ENCODE peak calls at places on chromosome 11, in six cellular contexts. One of them, this sample, is unnamed.

GRCh38 chr11:23423119-23423518 is 562.8 kb upstream of the CCDC179 start:
- DNase-seq in astrocyte of the spinal cord: peak
- DNase-seq in MM.1S: no peak
- DNase-seq in ELR: peak
- DNase-seq in neural crest cell: no peak
- DNase-seq in Kasumi-1: no peak
- DNase-seq in this sample: no peak

GRCh38 chr11:110035339-110035738 is 57.9 kb upstream of the ZC3H12C start:
- DNase-seq in astrocyte of the spinal cord: no peak
- DNase-seq in MM.1S: no peak
- DNase-seq in ELR: no peak
- DNase-seq in neural crest cell: no peak
- DNase-seq in Kasumi-1: no peak
- DNase-seq in this sample: no peak

GRCh38 chr11:66322732-66323427 is 6.0 kb upstream of the CD248 start:
- DNase-seq in astrocyte of the spinal cord: no peak
- DNase-seq in MM.1S: no peak
- DNase-seq in ELR: no peak
- DNase-seq in neural crest cell: no peak
- DNase-seq in Kasumi-1: no peak
- DNase-seq in this sample: no peak

GRCh38 chr11:126808851-126809250 is 191.7 kb downstream of the KIRREL3 start:
- DNase-seq in astrocyte of the spinal cord: peak
- DNase-seq in MM.1S: no peak
- DNase-seq in ELR: no peak
- DNase-seq in neural crest cell: no peak
- DNase-seq in Kasumi-1: no peak
- DNase-seq in this sample: no peak

GRCh38 chr11:4496555-4497248 is 14.3 kb downstream of the OR52K1 start:
- DNase-seq in astrocyte of the spinal cord: no peak
- DNase-seq in MM.1S: no peak
- DNase-seq in ELR: no peak
- DNase-seq in neural crest cell: no peak
- DNase-seq in Kasumi-1: no peak
- DNase-seq in this sample: no peak

GRCh38 chr11:15097411-15097810 is 17.3 kb upstream of the INSC start:
- DNase-seq in astrocyte of the spinal cord: no peak
- DNase-seq in MM.1S: no peak
- DNase-seq in ELR: peak
- DNase-seq in neural crest cell: no peak
- DNase-seq in Kasumi-1: no peak
- DNase-seq in this sample: no peak

GRCh38 chr11:44343778-44344424 is 34.0 kb upstream of the ALX4 start:
- DNase-seq in astrocyte of the spinal cord: no peak
- DNase-seq in MM.1S: no peak
- DNase-seq in ELR: no peak
- DNase-seq in neural crest cell: no peak
- DNase-seq in Kasumi-1: no peak
- DNase-seq in this sample: no peak

GRCh38 chr11:76209956-76210885 is 3.9 kb upstream of the WNT11 start:
- DNase-seq in astrocyte of the spinal cord: peak
- DNase-seq in MM.1S: peak
- DNase-seq in ELR: peak
- DNase-seq in neural crest cell: peak
- DNase-seq in Kasumi-1: peak
- DNase-seq in this sample: no peak

GRCh38 chr11:75029836-75030631 is 41.3 kb downstream of the NEU3 start:
- DNase-seq in astrocyte of the spinal cord: no peak
- DNase-seq in MM.1S: no peak
- DNase-seq in ELR: peak
- DNase-seq in neural crest cell: no peak
- DNase-seq in Kasumi-1: no peak
- DNase-seq in this sample: no peak

GRCh38 chr11:8040261-8040920 is 40.6 kb upstream of the TUB start:
- DNase-seq in astrocyte of the spinal cord: no peak
- DNase-seq in MM.1S: no peak
- DNase-seq in ELR: no peak
- DNase-seq in neural crest cell: no peak
- DNase-seq in Kasumi-1: no peak
- DNase-seq in this sample: no peak

GRCh38 chr11:128415539-128415938 is 171.8 kb downstream of the ETS1 start:
- DNase-seq in astrocyte of the spinal cord: peak
- DNase-seq in MM.1S: peak
- DNase-seq in ELR: peak
- DNase-seq in neural crest cell: no peak
- DNase-seq in Kasumi-1: no peak
- DNase-seq in this sample: no peak

GRCh38 chr11:44561275-44561781 is 4.1 kb upstream of the CD82 start:
- DNase-seq in astrocyte of the spinal cord: no peak
- DNase-seq in MM.1S: no peak
- DNase-seq in ELR: peak
- DNase-seq in neural crest cell: no peak
- DNase-seq in Kasumi-1: no peak
- DNase-seq in this sample: no peak

GRCh38 chr11:9535189-9535781 is 38.2 kb upstream of the WEE1 start:
- DNase-seq in astrocyte of the spinal cord: no peak
- DNase-seq in MM.1S: peak
- DNase-seq in ELR: peak
- DNase-seq in neural crest cell: peak
- DNase-seq in Kasumi-1: peak
- DNase-seq in this sample: peak

GRCh38 chr11:96778272-96778671 is 388.5 kb downstream of the JRKL start:
- DNase-seq in astrocyte of the spinal cord: no peak
- DNase-seq in MM.1S: no peak
- DNase-seq in ELR: no peak
- DNase-seq in neural crest cell: no peak
- DNase-seq in Kasumi-1: no peak
- DNase-seq in this sample: no peak

GRCh38 chr11:34148504-34149165 is 43.2 kb downstream of the NAT10 start:
- DNase-seq in astrocyte of the spinal cord: no peak
- DNase-seq in MM.1S: no peak
- DNase-seq in ELR: no peak
- DNase-seq in neural crest cell: peak
- DNase-seq in Kasumi-1: no peak
- DNase-seq in this sample: no peak

GRCh38 chr11:36186340-36186739 is 102.9 kb downstream of the COMMD9 start:
- DNase-seq in astrocyte of the spinal cord: peak
- DNase-seq in MM.1S: no peak
- DNase-seq in ELR: no peak
- DNase-seq in neural crest cell: no peak
- DNase-seq in Kasumi-1: no peak
- DNase-seq in this sample: no peak

GRCh38 chr11:78828582-78829520 is 254.2 kb upstream of the NARS2 start:
- DNase-seq in astrocyte of the spinal cord: no peak
- DNase-seq in MM.1S: no peak
- DNase-seq in ELR: no peak
- DNase-seq in neural crest cell: no peak
- DNase-seq in Kasumi-1: no peak
- DNase-seq in this sample: no peak

GRCh38 chr11:19828382-19829108 is 115.9 kb downstream of the NAV2 start:
- DNase-seq in astrocyte of the spinal cord: no peak
- DNase-seq in MM.1S: no peak
- DNase-seq in ELR: no peak
- DNase-seq in neural crest cell: no peak
- DNase-seq in Kasumi-1: no peak
- DNase-seq in this sample: peak

GRCh38 chr11:114562166-114562916 is 2.7 kb upstream of the NXPE1 start:
- DNase-seq in astrocyte of the spinal cord: peak
- DNase-seq in MM.1S: no peak
- DNase-seq in ELR: no peak
- DNase-seq in neural crest cell: no peak
- DNase-seq in Kasumi-1: no peak
- DNase-seq in this sample: no peak

GRCh38 chr11:134412508-134413333 is 679 bp upstream of the B3GAT1 start:
- DNase-seq in astrocyte of the spinal cord: no peak
- DNase-seq in MM.1S: no peak
- DNase-seq in ELR: no peak
- DNase-seq in neural crest cell: peak
- DNase-seq in Kasumi-1: no peak
- DNase-seq in this sample: no peak

GRCh38 chr11:6862961-6863360 is at the start of gene OR10A2:
- DNase-seq in astrocyte of the spinal cord: peak
- DNase-seq in MM.1S: no peak
- DNase-seq in ELR: no peak
- DNase-seq in neural crest cell: no peak
- DNase-seq in Kasumi-1: no peak
- DNase-seq in this sample: no peak

GRCh38 chr11:78149646-78150045 is 10.2 kb upstream of the ALG8 start:
- DNase-seq in astrocyte of the spinal cord: peak
- DNase-seq in MM.1S: no peak
- DNase-seq in ELR: peak
- DNase-seq in neural crest cell: no peak
- DNase-seq in Kasumi-1: peak
- DNase-seq in this sample: no peak

GRCh38 chr11:68002943-68003845 is 703 bp downstream of the UNC93B1 start:
- DNase-seq in astrocyte of the spinal cord: no peak
- DNase-seq in MM.1S: peak
- DNase-seq in ELR: no peak
- DNase-seq in neural crest cell: no peak
- DNase-seq in Kasumi-1: peak
- DNase-seq in this sample: peak

GRCh38 chr11:69531717-69532088 is 50.2 kb downstream of the LINC01488 start:
- DNase-seq in astrocyte of the spinal cord: no peak
- DNase-seq in MM.1S: no peak
- DNase-seq in ELR: no peak
- DNase-seq in neural crest cell: no peak
- DNase-seq in Kasumi-1: no peak
- DNase-seq in this sample: no peak

GRCh38 chr11:110337570-110338193 is 41.3 kb upstream of the RDX start:
- DNase-seq in astrocyte of the spinal cord: peak
- DNase-seq in MM.1S: no peak
- DNase-seq in ELR: peak
- DNase-seq in neural crest cell: no peak
- DNase-seq in Kasumi-1: no peak
- DNase-seq in this sample: no peak

GRCh38 chr11:68973219-68973618 is 7.6 kb downstream of the MRGPRD start:
- DNase-seq in astrocyte of the spinal cord: no peak
- DNase-seq in MM.1S: no peak
- DNase-seq in ELR: no peak
- DNase-seq in neural crest cell: no peak
- DNase-seq in Kasumi-1: no peak
- DNase-seq in this sample: no peak

This sample was measured in NAMALWA.